ENCODE peak calls at places on chromosomes 13 and 19, in eight cellular contexts. H, A, C, O, K, J, E and W are unnamed samples.

GRCh38 chr19:16180611-16181010 is 4.6 kb upstream of the FAM32A start:
- DNase-seq in H (no peak), A (no peak), C (no peak), O (no peak), K (no peak), J (no peak), E (no peak), W (no peak)

GRCh38 chr19:47032171-47032811 is 12.7 kb downstream of the NPAS1 start:
- DNase-seq in H (peak), A (peak), C (peak), O (no peak), K (peak), J (peak), E (peak), W (peak)

GRCh38 chr13:110343241-110343865 is 36.3 kb downstream of the COL4A2 start:
- DNase-seq in H (no peak), A (no peak), C (no peak), O (no peak), K (no peak), J (no peak), E (no peak), W (no peak)

GRCh38 chr13:76856141-76856571 is 30.0 kb downstream of the KCTD12 start:
- DNase-seq in H (no peak), A (no peak), C (no peak), O (no peak), K (no peak), J (no peak), E (no peak), W (no peak)

GRCh38 chr19:52188822-52189744 is 769 bp upstream of the PPP2R1A start:
- DNase-seq in H (no peak), A (no peak), C (peak), O (no peak), K (no peak), J (peak), E (no peak), W (no peak)

GRCh38 chr13:80374453-80374852 is 33.5 kb upstream of the SPRY2 start:
- DNase-seq in H (no peak), A (no peak), C (no peak), O (no peak), K (no peak), J (no peak), E (no peak), W (no peak)

GRCh38 chr19:5456130-5456835 is 1.1 kb downstream of the ZNRF4 start:
- DNase-seq in H (no peak), A (no peak), C (no peak), O (no peak), K (no peak), J (no peak), E (no peak), W (no peak)

GRCh38 chr19:32453736-32454135 is 48.2 kb downstream of the DPY19L3 start:
- DNase-seq in H (no peak), A (no peak), C (no peak), O (no peak), K (no peak), J (no peak), E (no peak), W (no peak)

GRCh38 chr13:52353116-52353718 is 52.8 kb downstream of the THSD1 start:
- DNase-seq in H (no peak), A (no peak), C (no peak), O (peak), K (no peak), J (no peak), E (no peak), W (no peak)

GRCh38 chr19:6828698-6829633 is 56.5 kb downstream of the VAV1 start:
- DNase-seq in H (no peak), A (peak), C (peak), O (peak), K (no peak), J (no peak), E (no peak), W (no peak)

GRCh38 chr19:57803594-57804325 is 11.0 kb downstream of the ZNF552 start:
- DNase-seq in H (no peak), A (no peak), C (no peak), O (peak), K (no peak), J (peak), E (peak), W (no peak)

GRCh38 chr13:44140146-44140545 is 233.5 kb upstream of the SERP2 start:
- DNase-seq in H (peak), A (no peak), C (no peak), O (no peak), K (no peak), J (peak), E (peak), W (no peak)

GRCh38 chr19:41366089-41366488 is 2.1 kb upstream of the B9D2 start:
- DNase-seq in H (no peak), A (no peak), C (no peak), O (no peak), K (no peak), J (no peak), E (no peak), W (no peak)

GRCh38 chr19:38744906-38745305 is 632 bp upstream of the CAPN12 start:
- DNase-seq in H (no peak), A (no peak), C (no peak), O (no peak), K (no peak), J (no peak), E (no peak), W (no peak)

GRCh38 chr13:101514695-101515275 is 62.3 kb downstream of the ITGBL1 start:
- DNase-seq in H (peak), A (no peak), C (no peak), O (no peak), K (no peak), J (peak), E (peak), W (no peak)

GRCh38 chr13:45367358-45367757 is 26.4 kb upstream of the TPT1 start:
- DNase-seq in H (peak), A (peak), C (peak), O (peak), K (peak), J (peak), E (no peak), W (peak)

GRCh38 chr19:815775-816499 is 5.8 kb downstream of the PLPPR3 start:
- DNase-seq in H (no peak), A (no peak), C (no peak), O (peak), K (no peak), J (no peak), E (no peak), W (no peak)

GRCh38 chr19:40588110-40588854 is 11.6 kb downstream of the SHKBP1 start:
- DNase-seq in H (no peak), A (no peak), C (no peak), O (no peak), K (no peak), J (no peak), E (no peak), W (no peak)

GRCh38 chr19:1153891-1154730 is 20.0 kb downstream of the SBNO2 start:
- DNase-seq in H (no peak), A (no peak), C (no peak), O (no peak), K (no peak), J (no peak), E (no peak), W (no peak)

GRCh38 chr13:24165746-24166145 is 5.2 kb downstream of the SPATA13 start:
- DNase-seq in H (no peak), A (no peak), C (no peak), O (no peak), K (no peak), J (no peak), E (no peak), W (no peak)

GRCh38 chr19:1064661-1065605 is 2.0 kb upstream of the ARHGAP45 start:
- DNase-seq in H (no peak), A (peak), C (no peak), O (peak), K (no peak), J (peak), E (peak), W (peak)

GRCh38 chr13:114024603-114025431 is 50.9 kb upstream of the C13orf46 start:
- DNase-seq in H (no peak), A (no peak), C (no peak), O (no peak), K (no peak), J (no peak), E (no peak), W (no peak)

GRCh38 chr19:41430907-41431306 is 3.7 kb upstream of the B3GNT8 start:
- DNase-seq in H (no peak), A (no peak), C (no peak), O (no peak), K (no peak), J (no peak), E (no peak), W (no peak)

GRCh38 chr13:61136101-61136500 is 279.5 kb downstream of the PCDH20 start:
- DNase-seq in H (no peak), A (no peak), C (no peak), O (no peak), K (no peak), J (no peak), E (no peak), W (no peak)

GRCh38 chr13:111886217-111886945 is 180.6 kb upstream of the SOX1 start:
- DNase-seq in H (no peak), A (no peak), C (no peak), O (no peak), K (no peak), J (no peak), E (no peak), W (no peak)

GRCh38 chr19:18450021-18450933 is 12.3 kb upstream of the ISYNA1 start:
- DNase-seq in H (no peak), A (no peak), C (no peak), O (no peak), K (no peak), J (no peak), E (no peak), W (no peak)

GRCh38 chr19:49338691-49339363 is 3.6 kb downstream of the CD37 start:
- DNase-seq in H (no peak), A (no peak), C (no peak), O (no peak), K (no peak), J (peak), E (no peak), W (no peak)

GRCh38 chr19:45902651-45903625 is 525 bp upstream of the MYPOP start:
- DNase-seq in H (peak), A (peak), C (peak), O (peak), K (peak), J (peak), E (peak), W (peak)

GRCh38 chr19:16339361-16339725 is 14.7 kb downstream of the KLF2 start:
- DNase-seq in H (no peak), A (no peak), C (no peak), O (no peak), K (no peak), J (no peak), E (no peak), W (no peak)

GRCh38 chr19:7216373-7216902 is 77.8 kb downstream of the INSR start:
- DNase-seq in H (no peak), A (no peak), C (no peak), O (no peak), K (no peak), J (no peak), E (no peak), W (no peak)

GRCh38 chr13:110561335-110562033 is at the start of gene RAB20:
- DNase-seq in H (peak), A (peak), C (peak), O (peak), K (no peak), J (peak), E (peak), W (peak)

GRCh38 chr19:45955905-45956608 is 17.6 kb downstream of the NOVA2 start:
- DNase-seq in H (no peak), A (no peak), C (no peak), O (peak), K (no peak), J (no peak), E (no peak), W (no peak)